ENCODE peak calls at places on chromosomes 1 and 21, in ten cellular contexts. A, O, K, Q, T, F, N, R, S and M are unnamed samples. For H3K36me3, the result is how much of the 10 kb centered on the place peaks cover.

GRCh38 chr21:15063821-15064575 is 802 bp downstream of the NRIP1 start:
- DNase-seq in A (no peak), O (peak), K (no peak), Q (peak), T (peak), F (peak), N (peak), R (no peak), S (peak), M (peak)

GRCh38 chr1:43688594-43689000 is 18.7 kb upstream of the ST3GAL3 start:
- DNase-seq in A (no peak), O (no peak), K (no peak), Q (no peak), T (no peak), F (no peak), N (no peak), R (no peak), S (no peak), M (no peak)

GRCh38 chr1:228022571-228023293 is 15.9 kb downstream of the WNT3A start:
- DNase-seq in A (no peak), O (peak), K (no peak), Q (no peak), T (no peak), F (peak), N (no peak), R (no peak), S (peak), M (no peak)

GRCh38 chr1:940121-941026 is 16.7 kb downstream of the SAMD11 start:
- DNase-seq in A (no peak), O (no peak), K (no peak), Q (peak), T (peak), F (peak), N (peak), R (no peak), S (peak), M (no peak)

GRCh38 chr1:153312569-153313186 is at the start of gene PGLYRP3:
- DNase-seq in A (no peak), O (no peak), K (no peak), Q (peak), T (no peak), F (no peak), N (no peak), R (no peak), S (peak), M (no peak)

GRCh38 chr1:169312084-169312954 is 55.3 kb downstream of the NME7 start:
- DNase-seq in A (no peak), O (no peak), K (no peak), Q (peak), T (no peak), F (no peak), N (no peak), R (no peak), S (no peak), M (no peak)

GRCh38 chr21:45257673-45258341 is 29.9 kb downstream of the POFUT2 start:
- DNase-seq in A (no peak), O (no peak), K (no peak), Q (no peak), T (peak), F (peak), N (no peak), R (no peak), S (peak), M (no peak)

GRCh38 chr1:16115468-16116363 is 40.2 kb downstream of the EPHA2 start:
- DNase-seq in A (peak), O (peak), K (no peak), Q (no peak), T (peak), F (peak), N (no peak), R (no peak), S (peak), M (no peak)

GRCh38 chr1:100502052-100502792 is 35.7 kb upstream of the GPR88 start:
- DNase-seq in A (no peak), O (no peak), K (no peak), Q (no peak), T (no peak), F (no peak), N (no peak), R (no peak), S (no peak), M (no peak)

GRCh38 chr1:91689586-91690481 is 189.2 kb downstream of the CDC7 start:
- DNase-seq in A (no peak), O (no peak), K (no peak), Q (peak), T (no peak), F (no peak), N (peak), R (no peak), S (no peak), M (no peak)

GRCh38 chr1:2546515-2547209 is 9.5 kb upstream of the TNFRSF14 start:
- DNase-seq in A (peak), O (peak), K (peak), Q (peak), T (peak), F (peak), N (peak), R (peak), S (peak), M (peak)

GRCh38 chr1:217917277-217917887 is 286.2 kb downstream of the SPATA17 start:
- DNase-seq in A (no peak), O (no peak), K (no peak), Q (peak), T (no peak), F (no peak), N (no peak), R (no peak), S (no peak), M (no peak)

GRCh38 chr1:193520472-193520871 is 334.1 kb upstream of the B3GALT2 start:
- DNase-seq in A (no peak), O (no peak), K (no peak), Q (no peak), T (no peak), F (no peak), N (no peak), R (no peak), S (no peak), M (no peak)

GRCh38 chr1:17001760-17002523 is 9.8 kb downstream of the ATP13A2 start:
- DNase-seq in A (no peak), O (no peak), K (no peak), Q (no peak), T (no peak), F (no peak), N (no peak), R (no peak), S (no peak), M (no peak)

GRCh38 chr1:100448371-100448770 is 89.6 kb upstream of the GPR88 start:
- DNase-seq in A (no peak), O (no peak), K (no peak), Q (peak), T (no peak), F (no peak), N (no peak), R (no peak), S (no peak), M (no peak)

GRCh38 chr1:222750651-222751050 is 13.6 kb downstream of the FAM177B start:
- DNase-seq in A (no peak), O (no peak), K (no peak), Q (no peak), T (no peak), F (no peak), N (no peak), R (no peak), S (no peak), M (no peak)

GRCh38 chr21:21018841-21019240 is 20.6 kb downstream of the NCAM2 start:
- DNase-seq in A (no peak), O (no peak), K (no peak), Q (no peak), T (no peak), F (no peak), N (no peak), R (no peak), S (no peak), M (no peak)

GRCh38 chr1:52633291-52633754 is 355 bp downstream of the SHISAL2A start:
- DNase-seq in A (peak), O (peak), K (no peak), Q (no peak), T (peak), F (peak), N (no peak), R (no peak), S (peak), M (no peak)

GRCh38 chr1:89472886-89473285 is 51.7 kb upstream of the LRRC8B start:
- DNase-seq in A (no peak), O (no peak), K (no peak), Q (no peak), T (no peak), F (peak), N (no peak), R (no peak), S (no peak), M (no peak)

GRCh38 chr21:36526104-36526503 is 46.2 kb upstream of the CLDN14 start:
- DNase-seq in A (no peak), O (no peak), K (no peak), Q (no peak), T (no peak), F (no peak), N (no peak), R (no peak), S (no peak), M (no peak)

GRCh38 chr1:42008264-42008663 is 89.5 kb upstream of the HIVEP3 start:
- DNase-seq in A (no peak), O (no peak), K (no peak), Q (no peak), T (no peak), F (no peak), N (no peak), R (no peak), S (no peak), M (no peak)

GRCh38 chr1:27306892-27307850 is 14.8 kb upstream of the TMEM222 start:
- DNase-seq in A (peak), O (no peak), K (no peak), Q (no peak), T (peak), F (no peak), N (no peak), R (no peak), S (peak), M (no peak)
- H3K36me3 ChIP-seq in A (under half), O (half or more), K (under half), Q (under half), T (under half), F (under half), N (under half), R (under half), S (under half), M (under half)

DNA sequence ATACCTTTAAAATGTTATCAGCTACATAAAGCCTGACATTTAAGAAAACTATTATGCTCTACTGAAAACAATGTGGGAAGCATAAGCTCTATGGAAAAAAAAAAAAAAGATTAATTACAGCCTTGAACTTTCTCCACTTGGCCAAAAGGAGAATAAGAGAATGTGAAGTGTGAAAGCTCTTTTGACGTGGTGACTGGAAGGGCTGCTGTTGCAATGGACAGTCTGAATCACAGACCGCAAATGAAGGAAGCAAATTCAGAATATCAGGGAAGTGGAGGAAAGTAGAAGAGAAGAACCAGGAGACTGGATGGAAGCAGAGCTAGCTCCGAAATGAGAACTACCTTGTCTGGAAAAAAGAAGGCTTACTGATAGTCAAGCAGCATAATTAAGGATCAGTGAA is 106.8 kb downstream of the AK5 start:
- DNase-seq in A (no peak), O (no peak), K (no peak), Q (no peak), T (no peak), F (no peak), N (no peak), R (no peak), S (no peak), M (no peak)
- H3K27ac ChIP-seq in A (no peak), O (no peak), K (no peak), Q (no peak), T (no peak), F (no peak), N (no peak), R (no peak), S (no peak), M (no peak)

GRCh38 chr1:54724771-54725170 is 9.1 kb downstream of the TTC4 start:
- DNase-seq in A (no peak), O (no peak), K (no peak), Q (no peak), T (no peak), F (no peak), N (no peak), R (no peak), S (no peak), M (no peak)

GRCh38 chr1:54728027-54728426 is 12.4 kb downstream of the TTC4 start:
- DNase-seq in A (no peak), O (no peak), K (no peak), Q (no peak), T (no peak), F (no peak), N (no peak), R (no peak), S (no peak), M (no peak)
- H3K36me3 ChIP-seq in A (half or more), O (half or more), K (under half), Q (under half), T (under half), F (under half), N (under half), R (under half), S (half or more), M (under half)

GRCh38 chr1:112708002-112708448 is 1.1 kb upstream of the RHOC start:
- DNase-seq in A (no peak), O (no peak), K (no peak), Q (no peak), T (no peak), F (no peak), N (no peak), R (no peak), S (no peak), M (no peak)

GRCh38 chr1:112706505-112707216 is at the start of gene RHOC:
- DNase-seq in A (peak), O (peak), K (no peak), Q (peak), T (peak), F (peak), N (peak), R (no peak), S (peak), M (no peak)

GRCh38 chr1:112704908-112705627 is 1.9 kb downstream of the RHOC start:
- DNase-seq in A (peak), O (peak), K (peak), Q (peak), T (peak), F (peak), N (peak), R (no peak), S (peak), M (peak)

GRCh38 chr1:112708489-112708888 is 1.6 kb upstream of the RHOC start:
- DNase-seq in A (no peak), O (no peak), K (no peak), Q (no peak), T (no peak), F (no peak), N (no peak), R (no peak), S (peak), M (no peak)

DNA sequence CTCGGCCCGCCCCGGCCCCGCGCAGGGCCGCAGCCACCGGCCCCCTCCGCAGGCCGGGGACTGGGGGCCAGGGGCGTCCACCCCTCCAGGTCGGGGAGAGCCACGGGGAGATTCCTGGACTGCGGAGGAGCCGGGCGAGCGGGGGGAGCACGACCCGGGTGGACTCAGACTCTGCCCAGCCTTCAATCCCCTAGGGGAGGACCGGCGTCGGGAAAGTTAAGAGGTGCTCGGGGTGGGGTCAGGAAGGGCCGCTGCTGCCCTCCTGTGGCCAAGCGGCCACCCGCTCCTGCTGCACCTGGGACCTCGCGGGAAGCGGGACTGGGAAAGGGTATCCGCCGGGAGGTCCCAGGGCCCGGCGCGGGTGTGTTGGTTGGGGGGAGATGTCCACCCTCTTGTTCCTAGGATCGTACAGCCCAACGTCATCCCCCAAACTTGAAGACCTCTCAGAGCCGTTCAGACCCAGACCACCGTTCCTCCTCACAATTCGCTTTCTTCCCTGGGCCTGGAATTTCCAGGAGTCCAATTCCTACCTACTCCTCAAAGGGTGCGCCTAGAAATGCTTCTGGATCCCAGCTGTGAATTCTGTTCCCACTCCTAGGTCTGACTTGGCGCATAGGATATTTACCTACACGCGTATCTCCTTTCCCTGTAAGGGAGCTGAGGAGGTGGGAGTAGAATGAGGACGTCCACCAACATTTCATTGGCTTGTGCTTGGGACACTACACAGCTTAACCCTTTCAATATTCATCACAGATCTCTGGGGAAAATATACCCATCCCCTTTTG is 482 bp upstream of the RHOC start:
- DNase-seq in A (peak), O (peak), K (no peak), Q (peak), T (peak), F (peak), N (peak), R (peak), S (peak), M (peak)
- H3K27ac ChIP-seq in A (peak), O (peak), K (no peak), Q (peak), T (no peak), F (peak), N (peak), R (peak), S (no peak), M (peak)

GRCh38 chr1:32318127-32318869 is 17.7 kb downstream of the MARCKSL1 start:
- DNase-seq in A (no peak), O (no peak), K (no peak), Q (no peak), T (no peak), F (no peak), N (no peak), R (no peak), S (no peak), M (no peak)

GRCh38 chr1:32327204-32327603 is 8.8 kb downstream of the MARCKSL1 start:
- DNase-seq in A (no peak), O (no peak), K (no peak), Q (no peak), T (no peak), F (no peak), N (no peak), R (no peak), S (no peak), M (no peak)

GRCh38 chr1:32316906-32317282 is 19.1 kb downstream of the MARCKSL1 start:
- DNase-seq in A (no peak), O (no peak), K (no peak), Q (no peak), T (no peak), F (no peak), N (no peak), R (no peak), S (no peak), M (no peak)

GRCh38 chr1:32321712-32322291 is 14.2 kb downstream of the MARCKSL1 start:
- DNase-seq in A (no peak), O (no peak), K (no peak), Q (peak), T (no peak), F (no peak), N (no peak), R (no peak), S (no peak), M (no peak)
- H3K36me3 ChIP-seq in A (half or more), O (half or more), K (under half), Q (under half), T (under half), F (under half), N (under half), R (under half), S (half or more), M (under half)